ENCODE peak calls at places on chromosomes 12 and 14, in five cellular contexts. C, H, Y, R and S are unnamed samples.

GRCh38 chr12:106138646-106139421 is at the start of gene NUAK1:
- DNase-seq in C (peak), H (peak), Y (peak), R (peak), S (peak)

GRCh38 chr12:108573310-108573709 is 10.9 kb downstream of the ISCU start:
- DNase-seq in C (no peak), H (no peak), Y (no peak), R (no peak), S (no peak)

GRCh38 chr12:26346748-26347147 is 151.4 kb downstream of the SSPN start:
- DNase-seq in C (no peak), H (no peak), Y (no peak), R (no peak), S (no peak)

GRCh38 chr14:101464984-101465794 is 96.1 kb upstream of the DIO3 start:
- DNase-seq in C (peak), H (no peak), Y (no peak), R (no peak), S (peak)

GRCh38 chr12:8052679-8053078 is 13.5 kb downstream of the C3AR1 start:
- DNase-seq in C (no peak), H (no peak), Y (no peak), R (no peak), S (no peak)

GRCh38 chr14:95307402-95308041 is 12.2 kb downstream of the CLMN start:
- DNase-seq in C (no peak), H (no peak), Y (no peak), R (peak), S (peak)

GRCh38 chr14:65329911-65330310 is 82.6 kb upstream of the FUT8 start:
- DNase-seq in C (no peak), H (no peak), Y (no peak), R (no peak), S (no peak)

GRCh38 chr12:51886021-51886710 is 1.7 kb upstream of the ANKRD33 start:
- DNase-seq in C (no peak), H (no peak), Y (no peak), R (peak), S (no peak)

GRCh38 chr14:74400328-74400727 is 25.7 kb downstream of the SYNDIG1L start:
- DNase-seq in C (no peak), H (peak), Y (no peak), R (no peak), S (no peak)

DNA sequence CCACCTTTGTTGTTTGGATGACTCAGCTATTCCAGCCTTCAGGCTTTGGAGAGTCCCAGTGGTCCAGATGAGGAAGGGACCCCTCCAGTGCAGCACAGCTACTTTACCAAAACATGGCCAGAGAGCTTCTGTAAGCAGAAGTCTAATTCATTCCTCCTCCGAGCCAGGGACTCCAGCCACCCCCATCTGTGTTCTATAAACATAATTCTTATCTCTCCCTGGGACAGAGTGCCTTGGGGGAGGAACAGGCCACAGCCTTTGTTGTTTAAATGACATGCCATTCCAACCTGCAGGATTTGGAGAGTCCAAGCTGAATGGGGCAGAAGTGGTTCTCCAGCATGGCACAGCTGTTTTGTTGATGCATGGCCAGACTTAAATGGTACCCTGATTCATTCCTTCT is 994.0 kb downstream of the TRHDE start:
- DNase-seq in C (no peak), H (no peak), Y (no peak), R (no peak), S (no peak)
- H3K27ac ChIP-seq in C (no peak), H (no peak), Y (no peak), R (no peak), S (no peak)

GRCh38 chr14:25122843-25123242 is 72.9 kb upstream of the STXBP6 start:
- DNase-seq in C (no peak), H (no peak), Y (no peak), R (no peak), S (no peak)
- H3K27ac ChIP-seq in C (no peak), H (no peak), Y (no peak), R (peak), S (no peak)

GRCh38 chr14:21256539-21257394 is 12.5 kb downstream of the HNRNPC start:
- DNase-seq in C (no peak), H (no peak), Y (no peak), R (no peak), S (no peak)

GRCh38 chr14:21258194-21258888 is 10.9 kb downstream of the HNRNPC start:
- DNase-seq in C (no peak), H (no peak), Y (no peak), R (no peak), S (no peak)

GRCh38 chr14:21252149-21252548 is 17.1 kb downstream of the HNRNPC start:
- DNase-seq in C (no peak), H (no peak), Y (no peak), R (no peak), S (no peak)

GRCh38 chr14:21257395-21258193 is 11.6 kb downstream of the HNRNPC start:
- DNase-seq in C (no peak), H (no peak), Y (no peak), R (no peak), S (no peak)

DNA sequence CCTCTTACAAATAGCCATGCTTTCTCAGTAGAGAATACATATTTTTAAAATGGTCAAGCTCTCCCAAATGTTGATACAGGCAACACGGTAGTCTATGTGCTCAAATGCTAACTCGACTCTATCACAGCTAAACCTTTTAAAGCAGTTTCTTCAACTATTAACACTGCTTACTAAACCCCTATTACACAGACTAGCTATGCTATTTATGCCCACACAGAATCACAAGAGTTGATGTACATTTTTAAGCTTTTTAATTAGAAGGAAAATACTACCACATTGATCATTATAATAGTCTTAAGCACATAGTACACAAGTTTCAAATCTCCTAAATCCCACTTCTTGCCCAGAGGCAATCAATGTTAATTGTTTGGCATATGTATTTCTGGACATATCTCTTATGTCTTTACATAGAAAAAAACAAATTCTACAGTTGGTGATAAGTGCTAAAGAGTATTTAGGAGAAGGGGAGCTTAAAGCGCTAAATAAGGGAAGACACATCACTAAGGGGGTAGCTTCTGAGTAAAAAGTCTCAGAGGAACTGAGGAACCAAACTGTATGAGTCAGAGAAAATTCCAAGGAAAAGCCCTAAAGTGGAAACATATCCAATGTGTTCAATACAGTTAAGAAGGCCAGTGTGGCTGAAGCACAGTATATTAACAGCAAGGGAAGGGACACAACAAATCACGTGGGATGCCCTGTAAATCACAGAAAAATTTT is 13.7 kb downstream of the HNRNPC start:
- DNase-seq in C (no peak), H (no peak), Y (no peak), R (no peak), S (no peak)
- H3K27ac ChIP-seq in C (no peak), H (peak), Y (no peak), R (peak), S (no peak)

DNA sequence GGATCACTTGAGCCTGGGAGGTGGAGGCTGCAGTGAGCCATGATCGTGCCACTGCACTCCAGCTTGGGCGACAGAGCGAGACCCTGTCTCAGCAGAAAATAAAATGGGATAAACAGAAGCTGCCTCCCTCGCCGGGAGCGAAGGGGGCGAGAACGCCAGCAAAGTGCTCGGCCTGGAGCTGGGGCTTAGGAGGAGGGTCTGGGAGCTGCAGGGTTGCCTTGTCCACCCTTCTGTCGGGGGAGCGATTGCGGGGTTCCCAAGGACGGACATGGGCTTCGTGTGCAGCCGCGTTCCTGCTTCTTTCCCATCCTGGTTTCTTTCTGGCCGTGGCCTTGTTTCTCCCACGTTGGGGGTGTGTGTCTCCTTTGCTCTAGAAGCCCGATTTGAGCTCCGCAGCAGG is 27.9 kb upstream of the MLXIP start:
- DNase-seq in C (no peak), H (no peak), Y (no peak), R (no peak), S (no peak)
- H3K27ac ChIP-seq in C (peak), H (no peak), Y (peak), R (no peak), S (peak)